ENCODE peak calls at places on chromosomes 5 and 9, in four cellular contexts. One of them, this sample, is unnamed.

GRCh38 chr5:14444161-14444560 is 137.4 kb upstream of the OTULINL start:
- DNase-seq in IMR-90: no peak
- DNase-seq in heart left ventricle: no peak
- DNase-seq in PC-3: no peak
- DNase-seq in this sample: no peak

GRCh38 chr9:114035221-114035844 is 42.8 kb downstream of the AMBP start:
- DNase-seq in IMR-90: no peak
- DNase-seq in PC-3: no peak
- DNase-seq in heart left ventricle: no peak
- DNase-seq in this sample: no peak

GRCh38 chr5:20974423-20974822 is 986.4 kb upstream of the CDH18 start:
- DNase-seq in PC-3: peak; percentile 73
- DNase-seq in heart left ventricle: no peak
- DNase-seq in IMR-90: no peak
- DNase-seq in this sample: no peak

GRCh38 chr9:121876658-121877271 is 216.3 kb downstream of the TTLL11 start:
- DNase-seq in IMR-90: peak; percentile 89
- DNase-seq in PC-3: peak; percentile 25
- DNase-seq in heart left ventricle: no peak
- DNase-seq in this sample: peak; percentile 46

GRCh38 chr5:41707853-41708603 is 162.2 kb downstream of the OXCT1 start:
- DNase-seq in heart left ventricle: no peak
- DNase-seq in IMR-90: peak; percentile 76
- DNase-seq in PC-3: peak; percentile 80
- DNase-seq in this sample: no peak

GRCh38 chr5:37799865-37800421 is 39.9 kb downstream of the GDNF start:
- DNase-seq in PC-3: no peak
- DNase-seq in heart left ventricle: no peak
- DNase-seq in IMR-90: no peak
- DNase-seq in this sample: no peak

GRCh38 chr5:180790524-180790923 is 12.1 kb downstream of the MGAT1 start:
- DNase-seq in heart left ventricle: no peak
- DNase-seq in PC-3: no peak
- DNase-seq in IMR-90: no peak
- DNase-seq in this sample: no peak

GRCh38 chr5:14240366-14240765 is 97.2 kb downstream of the TRIO start:
- DNase-seq in IMR-90: peak; percentile 59
- DNase-seq in PC-3: no peak
- DNase-seq in heart left ventricle: no peak
- DNase-seq in this sample: no peak

GRCh38 chr9:13430717-13431116 is 151.2 kb upstream of the MPDZ start:
- DNase-seq in heart left ventricle: no peak
- DNase-seq in IMR-90: no peak
- DNase-seq in PC-3: no peak
- DNase-seq in this sample: no peak

GRCh38 chr9:136061405-136061804 is 33.7 kb downstream of the NACC2 start:
- DNase-seq in heart left ventricle: peak; percentile 17
- DNase-seq in IMR-90: no peak
- DNase-seq in PC-3: no peak
- DNase-seq in this sample: peak; percentile 6

GRCh38 chr5:122163151-122164069 is 34.1 kb downstream of the ZNF474 start:
- DNase-seq in heart left ventricle: no peak
- DNase-seq in PC-3: peak; percentile 71
- DNase-seq in IMR-90: peak; percentile 95
- DNase-seq in this sample: no peak

GRCh38 chr9:91577540-91577939 is 153.9 kb upstream of the NFIL3 start:
- DNase-seq in heart left ventricle: no peak
- DNase-seq in PC-3: no peak
- DNase-seq in IMR-90: no peak
- DNase-seq in this sample: no peak

GRCh38 chr9:113567361-113568080 is 104.0 kb downstream of the RGS3 start:
- DNase-seq in PC-3: no peak
- DNase-seq in IMR-90: no peak
- DNase-seq in heart left ventricle: peak; percentile 30
- DNase-seq in this sample: peak; percentile 11

GRCh38 chr9:106880081-106880480 is 17.1 kb downstream of the ZNF462 start:
- DNase-seq in heart left ventricle: no peak
- DNase-seq in PC-3: no peak
- DNase-seq in IMR-90: no peak
- DNase-seq in this sample: no peak

GRCh38 chr5:95631265-95631957 is 11.5 kb downstream of the GPR150 start:
- DNase-seq in PC-3: peak; percentile 69
- DNase-seq in heart left ventricle: no peak
- DNase-seq in IMR-90: peak; percentile 89
- DNase-seq in this sample: no peak

GRCh38 chr9:129607026-129607397 is 13.9 kb downstream of the C9orf50 start:
- DNase-seq in IMR-90: no peak
- DNase-seq in PC-3: no peak
- DNase-seq in heart left ventricle: no peak
- DNase-seq in this sample: no peak

GRCh38 chr9:18396102-18396728 is 77.7 kb upstream of the ADAMTSL1 start:
- DNase-seq in PC-3: peak; percentile 29
- DNase-seq in heart left ventricle: no peak
- DNase-seq in IMR-90: peak; percentile 18
- DNase-seq in this sample: no peak

GRCh38 chr5:149221326-149221725 is 50.3 kb upstream of the AFAP1L1 start:
- DNase-seq in IMR-90: peak; percentile 83
- DNase-seq in PC-3: peak; percentile 20
- DNase-seq in heart left ventricle: no peak
- DNase-seq in this sample: no peak

GRCh38 chr9:87515086-87515485 is 17.4 kb downstream of the DAPK1 start:
- DNase-seq in heart left ventricle: no peak
- DNase-seq in IMR-90: no peak
- DNase-seq in PC-3: no peak
- DNase-seq in this sample: no peak

GRCh38 chr5:36152324-36153298 is 700 bp downstream of the SKP2 start:
- DNase-seq in IMR-90: peak; percentile 27
- DNase-seq in heart left ventricle: no peak
- DNase-seq in PC-3: peak; percentile 12
- DNase-seq in this sample: no peak

GRCh38 chr5:37858250-37858649 is 18.4 kb upstream of the GDNF start:
- DNase-seq in PC-3: no peak
- DNase-seq in IMR-90: no peak
- DNase-seq in heart left ventricle: no peak
- DNase-seq in this sample: no peak

GRCh38 chr5:146390469-146390868 is 51.8 kb downstream of the POU4F3 start:
- DNase-seq in PC-3: peak; percentile 24
- DNase-seq in IMR-90: no peak
- DNase-seq in heart left ventricle: no peak
- DNase-seq in this sample: no peak

GRCh38 chr9:132828201-132828770 is 49.8 kb downstream of the AK8 start:
- DNase-seq in heart left ventricle: no peak
- DNase-seq in IMR-90: no peak
- DNase-seq in PC-3: no peak
- DNase-seq in this sample: no peak

GRCh38 chr5:169757016-169757415 is 119.9 kb downstream of the DOCK2 start:
- DNase-seq in heart left ventricle: no peak
- DNase-seq in IMR-90: peak; percentile 54
- DNase-seq in PC-3: no peak
- DNase-seq in this sample: no peak

GRCh38 chr5:103519550-103519949 is 43.0 kb downstream of the NUDT12 start:
- DNase-seq in IMR-90: peak; percentile 8
- DNase-seq in heart left ventricle: no peak
- DNase-seq in PC-3: peak; percentile 73
- DNase-seq in this sample: no peak

GRCh38 chr5:141742866-141743651 is 61.0 kb upstream of the ARAP3 start:
- DNase-seq in PC-3: peak; percentile 28
- DNase-seq in heart left ventricle: no peak
- DNase-seq in IMR-90: peak; percentile 23
- DNase-seq in this sample: no peak

GRCh38 chr5:29942089-29942488 is 1251.4 kb upstream of the CDH6 start:
- DNase-seq in heart left ventricle: no peak
- DNase-seq in IMR-90: no peak
- DNase-seq in PC-3: peak; percentile 53
- DNase-seq in this sample: no peak

GRCh38 chr9:83327323-83327722 is 210.9 kb downstream of the FRMD3 start:
- DNase-seq in heart left ventricle: no peak
- DNase-seq in PC-3: no peak
- DNase-seq in IMR-90: no peak
- DNase-seq in this sample: no peak

GRCh38 chr5:53037141-53037859 is 48.1 kb downstream of the ITGA2 start:
- DNase-seq in IMR-90: peak; percentile 78
- DNase-seq in PC-3: peak; percentile 90
- DNase-seq in heart left ventricle: no peak
- DNase-seq in this sample: no peak

GRCh38 chr5:54518146-54519082 is 855 bp downstream of the SNX18 start:
- DNase-seq in heart left ventricle: peak; percentile 87
- DNase-seq in PC-3: peak; percentile 21
- DNase-seq in IMR-90: peak; percentile 49
- DNase-seq in this sample: peak; percentile 69

GRCh38 chr5:23269981-23270380 is 237.4 kb upstream of the PRDM9 start:
- DNase-seq in heart left ventricle: no peak
- DNase-seq in PC-3: peak; percentile 82
- DNase-seq in IMR-90: no peak
- DNase-seq in this sample: no peak

GRCh38 chr5:59562756-59563389 is 330.7 kb downstream of the PDE4D start:
- DNase-seq in heart left ventricle: no peak
- DNase-seq in IMR-90: peak; percentile 33
- DNase-seq in PC-3: peak; percentile 69
- DNase-seq in this sample: no peak

GRCh38 chr9:88056876-88057275 is 81.4 kb downstream of the SPATA31C2 start:
- DNase-seq in IMR-90: peak; percentile 58
- DNase-seq in PC-3: peak; percentile 62
- DNase-seq in heart left ventricle: no peak
- DNase-seq in this sample: no peak

DNA sequence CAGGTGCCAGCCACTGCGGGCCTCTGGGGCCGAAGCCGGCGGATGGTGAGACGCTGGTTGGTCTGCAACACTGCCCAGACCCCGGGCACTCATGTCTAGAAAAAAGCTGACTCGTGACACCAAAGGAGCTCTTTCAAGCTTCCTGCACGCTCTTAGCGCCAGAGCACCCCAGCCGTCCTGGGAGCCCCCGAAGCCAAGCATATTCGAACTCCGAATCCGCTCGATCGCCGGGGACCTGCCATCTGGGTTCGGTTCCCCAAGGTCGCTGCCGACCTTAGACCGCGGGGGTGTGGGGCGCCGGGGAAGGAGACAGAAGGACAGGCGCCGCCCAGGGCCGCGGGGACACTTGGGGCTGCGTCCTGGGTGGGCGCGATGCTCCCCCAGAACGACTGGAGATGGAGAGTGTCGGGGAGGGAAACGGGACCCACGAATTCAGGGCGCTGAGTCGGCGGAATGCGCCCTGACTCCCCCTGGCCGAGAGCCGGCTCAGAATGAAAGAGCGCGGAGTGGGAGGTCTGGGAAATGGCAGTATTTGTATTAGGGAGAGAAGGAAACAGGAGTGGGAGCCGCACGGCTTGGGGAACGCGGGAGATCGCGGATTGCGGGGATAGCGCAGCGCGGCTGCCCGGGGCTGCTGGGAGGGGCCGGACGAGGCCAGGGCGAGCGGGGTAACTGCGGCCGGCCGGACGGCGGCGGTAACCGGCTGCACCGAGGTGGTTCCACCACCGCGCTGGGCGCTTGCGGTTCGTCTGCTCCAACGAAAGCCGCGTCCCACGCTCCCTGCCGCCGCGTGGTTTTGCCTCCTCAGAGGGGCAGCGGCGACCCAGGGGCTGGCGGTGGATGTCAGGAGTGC is 20.1 kb upstream of the MARCHF6 start:
- DNase-seq in IMR-90: peak; percentile 26
- DNase-seq in heart left ventricle: peak; percentile 78
- DNase-seq in PC-3: peak; percentile 52
- DNase-seq in this sample: peak; percentile 52
- TF ChIP-seq CTCF in IMR-90: no peak
- TF ChIP-seq CTCF in heart left ventricle: no peak
- TF ChIP-seq CTCF in PC-3: no peak
- TF ChIP-seq CTCF in this sample: peak; percentile 38

GRCh38 chr9:123456011-123456410 is 100.0 kb downstream of the CRB2 start:
- DNase-seq in heart left ventricle: no peak
- DNase-seq in IMR-90: no peak
- DNase-seq in PC-3: no peak
- DNase-seq in this sample: no peak
- H3K27ac ChIP-seq in heart left ventricle: no peak overlapping the region
- H3K27ac ChIP-seq in IMR-90: no peak overlapping the region
- H3K27ac ChIP-seq in PC-3: no peak overlapping the region
- H3K27ac ChIP-seq in this sample: no peak overlapping the region

GRCh38 chr9:108394726-108395125 is 461.1 kb downstream of the ACTL7B start:
- DNase-seq in IMR-90: no peak
- DNase-seq in heart left ventricle: no peak
- DNase-seq in PC-3: no peak
- DNase-seq in this sample: no peak

GRCh38 chr9:108396193-108396592 is 459.6 kb downstream of the ACTL7B start:
- DNase-seq in IMR-90: no peak
- DNase-seq in PC-3: no peak
- DNase-seq in heart left ventricle: no peak
- DNase-seq in this sample: no peak

GRCh38 chr9:108397286-108397685 is 458.5 kb downstream of the ACTL7B start:
- DNase-seq in PC-3: no peak
- DNase-seq in IMR-90: no peak
- DNase-seq in heart left ventricle: no peak
- DNase-seq in this sample: no peak

GRCh38 chr9:108396618-108397017 is 459.2 kb downstream of the ACTL7B start:
- DNase-seq in PC-3: no peak
- DNase-seq in heart left ventricle: no peak
- DNase-seq in IMR-90: no peak
- DNase-seq in this sample: no peak

DNA sequence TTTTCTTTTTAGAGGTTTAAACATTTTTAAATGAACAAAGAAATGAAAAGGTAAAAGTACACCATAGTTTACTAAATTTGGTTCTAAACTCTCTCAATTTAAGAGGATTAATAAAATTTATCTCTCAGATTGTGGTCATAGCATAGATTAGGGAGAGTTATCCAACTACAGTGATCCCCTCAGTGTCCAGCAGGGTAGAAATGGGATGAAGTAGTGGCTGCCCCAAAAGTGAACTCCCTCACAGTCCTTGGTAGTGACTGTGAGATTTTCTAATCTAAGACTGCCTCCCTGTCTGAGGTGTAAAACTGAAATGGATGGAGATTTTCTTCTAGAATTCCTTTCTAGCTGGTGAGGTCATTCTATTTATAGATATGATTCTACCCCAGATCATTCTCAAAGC is 455.5 kb downstream of the ACTL7B start:
- DNase-seq in IMR-90: no peak
- DNase-seq in PC-3: no peak
- DNase-seq in heart left ventricle: no peak
- DNase-seq in this sample: no peak
- TF ChIP-seq CTCF in IMR-90: no peak
- TF ChIP-seq CTCF in PC-3: no peak
- TF ChIP-seq CTCF in heart left ventricle: no peak
- TF ChIP-seq CTCF in this sample: no peak

GRCh38 chr5:35152733-35153132 is 77.6 kb downstream of the PRLR start:
- DNase-seq in PC-3: no peak
- DNase-seq in IMR-90: no peak
- DNase-seq in heart left ventricle: no peak
- DNase-seq in this sample: no peak

GRCh38 chr5:35145671-35146317 is 84.5 kb downstream of the PRLR start:
- DNase-seq in heart left ventricle: no peak
- DNase-seq in IMR-90: peak; percentile 24
- DNase-seq in PC-3: peak; percentile 53
- DNase-seq in this sample: no peak

GRCh38 chr5:35151151-35151920 is 79.0 kb downstream of the PRLR start:
- DNase-seq in IMR-90: peak; percentile 9
- DNase-seq in PC-3: no peak
- DNase-seq in heart left ventricle: no peak
- DNase-seq in this sample: no peak

GRCh38 chr5:35146386-35146785 is 83.9 kb downstream of the PRLR start:
- DNase-seq in heart left ventricle: no peak
- DNase-seq in IMR-90: no peak
- DNase-seq in PC-3: peak; percentile 17
- DNase-seq in this sample: no peak

GRCh38 chr5:35149041-35149440 is 81.2 kb downstream of the PRLR start:
- DNase-seq in heart left ventricle: no peak
- DNase-seq in PC-3: no peak
- DNase-seq in IMR-90: no peak
- DNase-seq in this sample: no peak
- H3K27ac ChIP-seq in heart left ventricle: no peak overlapping the region
- H3K27ac ChIP-seq in PC-3: no peak overlapping the region
- H3K27ac ChIP-seq in IMR-90: no peak overlapping the region
- H3K27ac ChIP-seq in this sample: no peak overlapping the region